ENCODE peak calls at places on chromosome 21, in five cellular contexts. J is left cardiac atrium, N is anterior cingulate cortex, L is NCI-H446, P is Panc1. Y is an unnamed sample.

GRCh38 chr21:28099296-28099695 is 893.4 kb downstream of the LTN1 start:
- DNase-seq in J (peak; percentile 50), N (no peak), L (peak; percentile 83), P (no peak), Y (peak; percentile 30)

GRCh38 chr21:45415188-45415942 is 10.4 kb downstream of the COL18A1 start:
- DNase-seq in J (peak; percentile 24), N (no peak), L (no peak), P (no peak), Y (no peak)

GRCh38 chr21:45034556-45035476 is 39.6 kb upstream of the ADARB1 start:
- DNase-seq in J (no peak), N (no peak), L (no peak), P (no peak), Y (no peak)

GRCh38 chr21:19368944-19369343 is 965.4 kb upstream of the TMPRSS15 start:
- DNase-seq in J (no peak), N (no peak), L (no peak), P (no peak), Y (no peak)

GRCh38 chr21:38289697-38290096 is 32.9 kb downstream of the KCNJ15 start:
- DNase-seq in J (peak; percentile 41), N (no peak), L (no peak), P (no peak), Y (peak; percentile 99)

GRCh38 chr21:45292399-45293213 is 4.9 kb upstream of the POFUT2 start:
- DNase-seq in J (peak; percentile 90), N (peak; percentile 74), L (peak; percentile 19), P (no peak), Y (peak; percentile 93)

GRCh38 chr21:26366781-26367180 is 196.2 kb upstream of the APP start:
- DNase-seq in J (no peak), N (no peak), L (no peak), P (no peak), Y (no peak)

GRCh38 chr21:42220138-42220701 is 1.3 kb downstream of the ABCG1 start:
- DNase-seq in J (peak; percentile 59), N (peak; percentile 61), L (no peak), P (peak; percentile 51), Y (peak; percentile 72)

GRCh38 chr21:45551816-45552695 is 9.8 kb upstream of the SLC19A1 start:
- DNase-seq in J (peak; percentile 18), N (no peak), L (no peak), P (no peak), Y (no peak)

GRCh38 chr21:42844411-42845113 is 34.8 kb downstream of the WDR4 start:
- DNase-seq in J (no peak), N (peak; percentile 40), L (no peak), P (no peak), Y (no peak)

GRCh38 chr21:38504056-38504455 is 5.8 kb upstream of the ERG start:
- DNase-seq in J (no peak), N (no peak), L (no peak), P (no peak), Y (no peak)

GRCh38 chr21:38478782-38479181 is 19.5 kb downstream of the ERG start:
- DNase-seq in J (no peak), N (no peak), L (no peak), P (no peak), Y (no peak)

GRCh38 chr21:29233611-29234540 is 64.8 kb upstream of the BACH1 start:
- DNase-seq in J (no peak), N (no peak), L (no peak), P (no peak), Y (no peak)

GRCh38 chr21:44871576-44872265 is 1.8 kb downstream of the PTTG1IP start:
- DNase-seq in J (peak; percentile 71), N (no peak), L (no peak), P (no peak), Y (peak; percentile 82)

GRCh38 chr21:43880111-43880985 is 15.3 kb downstream of the AGPAT3 start:
- DNase-seq in J (no peak), N (no peak), L (no peak), P (no peak), Y (no peak)

GRCh38 chr21:34836103-34836932 is 167.5 kb downstream of the CLIC6 start:
- DNase-seq in J (peak; percentile 68), N (peak; percentile 14), L (no peak), P (peak; percentile 71), Y (peak; percentile 99)